ENCODE peak calls at places on chromosomes 12 and 14, in six cellular contexts. H, W, K, J, X and F are unnamed samples.

GRCh38 chr14:104805326-104805678 is 4.4 kb downstream of the ZBTB42 start:
- DNase-seq in H (no peak), W (no peak), K (no peak), J (peak), X (peak), F (no peak)

GRCh38 chr12:65229441-65229840 is 49.0 kb upstream of the MSRB3 start:
- DNase-seq in H (no peak), W (no peak), K (no peak), J (no peak), X (no peak), F (no peak)

GRCh38 chr14:50806241-50806933 is 24.6 kb downstream of the NIN start:
- DNase-seq in H (no peak), W (no peak), K (no peak), J (no peak), X (no peak), F (no peak)

GRCh38 chr14:74973003-74973614 is 17.7 kb upstream of the PGF start:
- DNase-seq in H (no peak), W (peak), K (peak), J (no peak), X (peak), F (no peak)

GRCh38 chr12:47602949-47603558 is 102.8 kb downstream of the RPAP3 start:
- DNase-seq in H (no peak), W (no peak), K (no peak), J (no peak), X (no peak), F (no peak)

GRCh38 chr14:91173221-91173670 is 59.4 kb downstream of the DGLUCY start:
- DNase-seq in H (peak), W (peak), K (peak), J (peak), X (peak), F (peak)

GRCh38 chr14:77024171-77024627 is 4.3 kb downstream of the IRF2BPL start:
- DNase-seq in H (peak), W (no peak), K (peak), J (peak), X (peak), F (peak)

GRCh38 chr14:94340533-94340932 is 17.4 kb upstream of the SERPINA6 start:
- DNase-seq in H (no peak), W (no peak), K (no peak), J (no peak), X (no peak), F (no peak)

GRCh38 chr12:106585862-106586534 is 3.2 kb downstream of the RFX4 start:
- DNase-seq in H (no peak), W (no peak), K (no peak), J (peak), X (no peak), F (no peak)

GRCh38 chr12:70418101-70418500 is 52.0 kb downstream of the KCNMB4 start:
- DNase-seq in H (no peak), W (no peak), K (no peak), J (no peak), X (no peak), F (no peak)

GRCh38 chr14:55540847-55541773 is 38.9 kb upstream of the KTN1 start:
- DNase-seq in H (no peak), W (no peak), K (no peak), J (no peak), X (no peak), F (no peak)
- TF ChIP-seq POLR2A in H (no peak), W (no peak), K (no peak), J (no peak), X (no peak), F (no peak)

GRCh38 chr12:98515368-98516183 is at the start of gene TMPO:
- DNase-seq in H (peak), W (peak), K (peak), J (peak), X (peak), F (peak)
- TF ChIP-seq CTCF in H (no peak), W (peak), K (no peak), J (no peak), X (peak), F (no peak)

GRCh38 chr12:11712491-11712890 is 63.0 kb downstream of the ETV6 start:
- DNase-seq in H (no peak), W (no peak), K (no peak), J (no peak), X (no peak), F (no peak)
- TF ChIP-seq POLR2A in H (no peak), W (no peak), K (no peak), J (no peak), X (no peak), F (no peak)

DNA sequence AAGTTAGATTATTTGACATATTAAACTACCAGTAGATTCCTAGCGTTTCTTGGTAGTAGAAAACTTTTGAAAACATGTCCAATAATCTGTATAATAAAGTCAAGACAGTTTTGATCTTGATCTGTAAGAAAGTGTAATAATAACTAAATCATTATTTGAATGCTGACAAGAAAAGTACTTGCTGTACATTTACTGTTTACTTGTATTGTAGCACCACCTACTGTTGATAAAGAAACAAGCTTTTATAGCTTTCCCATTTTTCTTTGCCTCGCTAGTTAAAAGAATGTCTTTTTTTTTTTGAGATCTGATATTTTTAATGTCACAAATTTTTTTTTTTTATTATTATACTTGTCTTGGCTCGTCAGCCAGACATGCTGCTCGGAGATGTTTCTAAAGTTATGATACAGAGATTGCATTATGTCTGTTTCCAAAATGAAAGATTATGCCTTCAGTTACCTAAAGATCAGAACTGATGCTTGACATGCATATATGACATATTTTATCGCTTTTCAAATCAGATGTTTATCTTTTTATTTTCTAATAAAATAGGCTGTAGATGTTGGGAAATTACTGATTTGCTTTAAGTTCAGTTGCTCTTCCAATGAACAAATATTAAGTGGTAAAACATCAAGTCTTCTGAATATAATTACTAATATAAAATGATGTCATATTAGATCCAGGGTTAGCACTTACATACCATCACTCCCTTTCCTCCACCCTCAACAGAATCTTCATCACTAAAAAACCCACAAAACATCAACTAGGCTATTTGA is 140.5 kb downstream of the AKAP6 start:
- DNase-seq in H (no peak), W (no peak), K (no peak), J (peak), X (no peak), F (no peak)
- TF ChIP-seq CTCF in H (peak), W (peak), K (peak), J (peak), X (peak), F (peak)

DNA sequence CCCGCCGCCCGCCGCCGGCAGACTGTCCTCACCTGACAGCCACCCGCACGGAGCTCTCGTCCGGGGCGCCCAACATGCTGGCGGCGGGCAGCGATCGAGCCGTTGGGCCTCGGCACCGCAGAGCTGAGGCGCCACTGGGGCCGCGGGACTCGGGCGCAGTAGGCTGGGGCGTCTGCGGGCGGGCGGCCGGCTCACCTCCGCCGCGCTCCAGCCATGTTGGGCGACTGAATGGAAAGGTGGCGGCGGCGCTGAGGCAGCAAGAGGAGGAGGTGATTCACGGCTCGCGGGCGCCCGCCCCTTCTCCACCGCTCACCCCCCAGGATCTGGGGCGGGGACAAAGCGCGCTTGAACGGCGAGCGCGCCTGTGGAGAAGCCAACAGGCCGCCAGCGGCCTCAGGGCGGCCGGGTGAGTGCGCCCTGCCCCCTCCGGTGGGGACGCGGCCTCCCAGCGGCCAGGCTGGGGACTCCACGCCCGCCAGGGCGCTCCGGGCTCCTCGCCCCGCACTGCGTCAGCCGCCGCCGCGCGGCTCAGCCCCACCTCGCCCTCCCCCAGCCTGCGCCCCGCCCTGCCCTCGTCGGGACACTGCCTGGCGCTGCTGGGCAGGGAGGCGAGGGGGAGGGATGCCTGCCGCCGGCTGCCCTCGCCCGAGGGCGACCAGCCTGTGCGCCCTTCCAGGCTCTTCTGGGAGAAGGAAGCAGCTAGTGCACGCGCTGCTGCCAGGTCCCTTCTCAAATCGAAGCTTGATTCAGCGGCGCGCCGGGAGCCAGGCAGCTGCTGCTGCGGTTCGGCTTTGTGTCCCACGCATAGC is at the start of gene KIF21A:
- DNase-seq in H (peak), W (peak), K (peak), J (peak), X (peak), F (peak)
- TF ChIP-seq POLR2A in H (peak), W (peak), K (peak), J (peak), X (peak), F (peak)

GRCh38 chr12:5000658-5001390 is 42.9 kb upstream of the KCNA5 start:
- DNase-seq in H (no peak), W (no peak), K (no peak), J (no peak), X (no peak), F (no peak)

GRCh38 chr12:4997939-4998338 is 45.7 kb upstream of the KCNA5 start:
- DNase-seq in H (no peak), W (no peak), K (no peak), J (peak), X (peak), F (no peak)

GRCh38 chr12:5003025-5003666 is 40.5 kb upstream of the KCNA5 start:
- DNase-seq in H (no peak), W (peak), K (peak), J (peak), X (peak), F (peak)

GRCh38 chr12:4996714-4997113 is 47.0 kb upstream of the KCNA5 start:
- DNase-seq in H (no peak), W (no peak), K (no peak), J (no peak), X (no peak), F (no peak)

DNA sequence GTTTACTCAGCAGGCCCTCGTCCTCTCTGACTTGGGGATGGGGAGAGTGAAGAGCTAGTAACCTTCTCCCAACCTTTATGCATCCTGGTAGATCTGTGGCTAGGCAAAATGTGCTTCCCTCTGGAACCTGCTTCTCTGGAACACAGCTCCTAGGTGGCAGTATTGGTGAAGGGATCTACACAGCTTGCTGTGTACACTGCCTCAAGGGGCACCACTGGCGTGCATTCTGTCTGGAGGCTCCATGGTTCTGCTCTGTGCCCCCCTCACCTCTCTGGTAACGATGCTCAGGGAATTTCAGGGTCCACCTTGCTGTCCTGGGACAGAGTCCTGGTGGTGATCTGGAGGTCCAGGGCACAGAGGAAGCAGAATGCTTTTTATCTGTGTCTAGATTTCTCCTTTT is 43.5 kb upstream of the KCNA5 start:
- DNase-seq in H (no peak), W (peak), K (no peak), J (peak), X (no peak), F (no peak)
- TF ChIP-seq CTCF in H (no peak), W (no peak), K (no peak), J (no peak), X (no peak), F (no peak)

GRCh38 chr12:52433501-52434095 is 573 bp downstream of the KRT75 start:
- DNase-seq in H (no peak), W (no peak), K (no peak), J (no peak), X (no peak), F (no peak)
- TF ChIP-seq POLR2A in H (no peak), W (no peak), K (no peak), J (no peak), X (no peak), F (no peak)

DNA sequence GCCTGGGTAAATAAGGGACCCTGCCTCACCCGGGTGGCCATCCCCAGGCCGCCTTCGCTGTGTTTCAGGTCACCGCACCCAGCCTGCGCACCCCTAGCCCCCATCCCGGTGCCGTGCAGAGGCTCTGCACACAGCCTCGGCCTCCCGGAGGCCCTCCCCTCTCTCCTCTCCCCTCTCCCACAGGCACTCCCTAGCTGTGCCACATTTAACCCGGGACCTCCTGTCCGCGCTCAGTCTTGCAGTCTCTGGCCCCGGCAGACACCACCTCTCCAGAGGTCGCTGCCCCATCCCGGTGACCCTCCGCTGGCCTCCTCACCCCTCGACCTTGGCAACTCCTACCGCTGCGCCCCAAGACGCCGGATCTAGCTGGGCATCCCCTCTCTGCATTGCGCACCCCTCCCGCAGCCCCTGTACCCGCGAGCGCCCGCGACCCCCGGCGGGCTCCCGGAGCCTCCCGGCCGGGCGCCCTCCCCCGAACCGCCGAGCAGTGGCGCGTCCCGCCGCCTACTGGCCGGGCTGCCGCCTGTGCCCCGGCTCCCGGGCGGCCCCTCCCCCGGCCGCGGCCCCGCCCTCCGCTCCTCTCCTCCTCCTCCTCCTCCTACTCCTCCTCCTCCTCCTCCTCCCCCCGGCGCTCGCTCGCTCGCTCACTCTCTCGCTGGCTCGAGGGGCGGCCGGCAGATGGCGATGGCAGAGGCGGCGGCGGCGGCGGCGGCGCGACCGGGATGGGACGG is 120.7 kb downstream of the AACS start:
- DNase-seq in H (no peak), W (peak), K (peak), J (peak), X (peak), F (peak)
- TF ChIP-seq CTCF in H (no peak), W (peak), K (no peak), J (peak), X (no peak), F (peak)